ENCODE peak calls at places on chromosomes 3 and 15, in five cellular contexts. O is SK-N-SH, G is K562, I is HEK293T, W is GM12878. U is an unnamed sample.

GRCh38 chr3:51637144-51637940 is 33.7 kb upstream of the TEX264 start:
- DNase-seq in W (no peak), G (no peak), I (no peak), O (no peak), U (no peak)

GRCh38 chr3:12300137-12300536 is 11.3 kb downstream of the PPARG start:
- DNase-seq in O (no peak), W (no peak), G (no peak), I (no peak), U (no peak)

GRCh38 chr15:69751575-69751974 is 299.0 kb downstream of the RPLP1 start:
- DNase-seq in O (no peak), G (no peak), I (no peak), W (peak), U (no peak)

GRCh38 chr3:155190686-155191085 is 102.8 kb downstream of the STRIT1 start:
- DNase-seq in G (no peak), I (no peak), O (no peak), W (no peak), U (no peak)

GRCh38 chr3:192884831-192885356 is 32.8 kb downstream of the MB21D2 start:
- DNase-seq in O (peak), W (no peak), I (no peak), G (no peak), U (no peak)

GRCh38 chr3:143328459-143328858 is 208.9 kb downstream of the CHST2 start:
- DNase-seq in W (no peak), G (peak), O (no peak), I (no peak), U (no peak)

GRCh38 chr3:32371466-32372212 is 20.0 kb upstream of the CMTM7 start:
- DNase-seq in I (no peak), W (no peak), O (no peak), G (no peak), U (no peak)

GRCh38 chr3:156826896-156827882 is 1.0 kb downstream of the LEKR1 start:
- DNase-seq in I (no peak), O (no peak), W (no peak), G (no peak), U (no peak)

GRCh38 chr3:26596325-26596724 is 26.2 kb upstream of the LRRC3B start:
- DNase-seq in G (no peak), O (no peak), I (no peak), W (no peak), U (no peak)

GRCh38 chr3:8749316-8749715 is 15.7 kb downstream of the CAV3 start:
- DNase-seq in W (no peak), O (no peak), I (no peak), G (no peak), U (no peak)

GRCh38 chr3:46516521-46516920 is 18.7 kb downstream of the RTP3 start:
- DNase-seq in G (no peak), I (no peak), O (no peak), W (no peak), U (no peak)

GRCh38 chr3:31671976-31672375 is 139.3 kb downstream of the STT3B start:
- DNase-seq in G (no peak), O (no peak), W (no peak), I (no peak), U (no peak)

GRCh38 chr3:58746758-58747157 is 80.2 kb upstream of the FAM3D start:
- DNase-seq in I (no peak), W (no peak), O (no peak), G (no peak), U (no peak)

GRCh38 chr15:99440551-99441426 is 125.0 kb upstream of the MEF2A start:
- DNase-seq in I (no peak), G (peak), O (peak), W (no peak), U (no peak)

GRCh38 chr3:180678231-180678630 is 1.1 kb downstream of the CCDC39 start:
- DNase-seq in G (no peak), O (no peak), I (no peak), W (no peak), U (no peak)

GRCh38 chr3:37779289-37780152 is 82.2 kb upstream of the CTDSPL start:
- DNase-seq in I (peak), G (peak), O (peak), W (no peak), U (peak)

GRCh38 chr3:108296239-108296638 is at the start of gene HHLA2:
- DNase-seq in W (no peak), O (no peak), G (no peak), I (no peak), U (no peak)

GRCh38 chr3:112200317-112200666 is 67.2 kb upstream of the GCSAM start:
- DNase-seq in I (no peak), G (no peak), O (no peak), W (no peak), U (no peak)

GRCh38 chr15:32698773-32699390 is 18.9 kb upstream of the GREM1 start:
- DNase-seq in W (no peak), O (no peak), I (no peak), G (no peak), U (no peak)

GRCh38 chr3:37558580-37558979 is 303.1 kb upstream of the CTDSPL start:
- DNase-seq in W (no peak), G (no peak), I (no peak), O (no peak), U (no peak)

GRCh38 chr3:57582470-57583168 is 14.5 kb downstream of the ARF4 start:
- DNase-seq in W (no peak), I (peak), O (peak), G (no peak), U (no peak)

GRCh38 chr3:11567516-11568467 is 75.9 kb downstream of the VGLL4 start:
- DNase-seq in I (no peak), O (no peak), G (no peak), W (no peak), U (no peak)

GRCh38 chr3:127915937-127916480 is 977 bp downstream of the KBTBD12 start:
- DNase-seq in G (no peak), W (no peak), I (no peak), O (no peak), U (no peak)

GRCh38 chr15:93189562-93189961 is 100.6 kb upstream of the RGMA start:
- DNase-seq in W (no peak), G (no peak), I (no peak), O (peak), U (no peak)

GRCh38 chr3:197175503-197175902 is 122.9 kb downstream of the DLG1 start:
- DNase-seq in O (no peak), G (no peak), W (no peak), I (no peak), U (no peak)

GRCh38 chr3:196149922-196150321 is 61.3 kb downstream of the ZDHHC19 start:
- DNase-seq in G (no peak), O (no peak), W (peak), I (no peak), U (no peak)
- TF ChIP-seq FOXM1 in G (no peak), O (no peak), W (no peak), I (no peak), U (no peak)

GRCh38 chr3:190306026-190306425 is 16.2 kb downstream of the CLDN1 start:
- DNase-seq in G (no peak), W (no peak), I (no peak), O (no peak), U (no peak)
- TF ChIP-seq FOXM1 in G (no peak), W (no peak), I (no peak), O (no peak), U (no peak)

DNA sequence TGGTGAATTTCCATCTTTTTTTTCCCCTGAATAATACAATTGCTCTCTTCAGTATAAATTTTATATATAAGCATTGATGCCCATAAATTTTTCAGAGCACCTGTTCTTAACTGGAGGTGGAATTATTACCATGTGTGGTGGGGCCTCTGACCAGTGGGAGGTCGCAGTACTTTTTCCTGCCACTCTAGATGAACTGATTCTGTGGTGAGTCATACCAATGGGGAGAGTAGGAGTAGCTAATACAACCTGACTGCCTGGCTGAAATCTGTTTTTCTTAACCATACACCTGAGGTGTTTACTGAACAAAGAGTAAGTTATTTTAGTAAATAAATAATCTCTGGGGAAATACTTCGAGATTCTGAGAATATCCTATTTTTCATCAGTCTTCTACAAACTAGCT is 67.2 kb downstream of the UNC13C start:
- DNase-seq in W (no peak), G (no peak), I (no peak), O (no peak), U (no peak)
- TF ChIP-seq FOXM1 in W (no peak), G (no peak), I (no peak), O (no peak), U (no peak)

DNA sequence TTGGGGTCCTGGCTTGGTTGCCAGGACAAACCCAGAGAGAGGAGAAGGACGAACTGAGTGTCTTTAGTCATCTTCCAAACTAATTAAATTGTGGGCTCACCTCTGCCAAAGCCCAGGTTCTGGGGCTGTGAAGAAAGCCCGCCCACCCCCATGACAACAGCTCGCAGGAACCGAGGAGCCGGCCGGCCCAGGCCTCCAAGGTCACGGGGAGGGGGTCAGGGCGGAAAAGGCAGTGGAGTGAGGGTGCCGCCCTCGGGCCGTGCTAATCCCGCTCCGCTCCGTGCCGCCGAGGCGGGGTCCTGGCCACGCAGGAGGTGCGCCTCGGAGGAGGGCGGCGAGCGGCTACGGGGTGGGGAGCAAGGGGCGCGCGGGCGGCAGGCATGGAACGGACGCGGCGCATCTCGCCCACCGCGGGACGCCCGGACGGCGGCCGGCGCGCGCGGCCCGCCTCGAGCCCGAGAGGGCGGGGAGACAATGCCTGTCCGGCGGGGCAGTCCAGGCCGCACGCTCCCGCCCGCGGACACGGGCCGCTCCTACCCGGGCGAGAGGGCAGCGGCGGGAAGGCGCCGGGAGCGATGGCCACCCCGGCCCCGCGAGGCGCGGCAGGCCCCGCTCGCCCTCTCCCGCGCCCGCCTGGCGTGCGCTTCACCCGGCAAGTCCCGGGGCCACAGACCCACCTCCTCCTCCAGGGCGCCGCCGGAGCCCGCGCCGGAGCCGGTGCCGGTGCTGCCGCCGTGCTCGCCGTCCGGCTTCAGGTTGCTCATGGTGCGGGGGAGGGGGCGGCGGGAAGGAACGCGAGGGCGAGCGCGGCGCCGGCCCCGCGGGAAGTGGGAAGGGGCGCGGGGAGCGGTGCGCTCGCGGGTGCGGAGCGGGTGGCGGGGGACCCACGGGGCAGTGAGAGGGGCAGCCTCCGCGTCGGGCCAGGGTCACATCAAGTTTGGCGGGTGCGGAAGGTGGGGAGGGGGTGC is 549 bp downstream of the RBPMS2 start:
- DNase-seq in G (no peak), O (peak), W (no peak), I (peak), U (no peak)
- TF ChIP-seq FOXM1 in G (no peak), O (no peak), W (no peak), I (no peak), U (no peak)

GRCh38 chr3:178001670-178002101 is 534.5 kb upstream of the KCNMB2 start:
- DNase-seq in O (no peak), W (no peak), I (no peak), G (no peak), U (no peak)
- TF ChIP-seq FOXM1 in O (no peak), W (no peak), I (no peak), G (no peak), U (no peak)

GRCh38 chr3:137300703-137301102 is 342.9 kb downstream of the IL20RB start:
- DNase-seq in G (no peak), I (no peak), W (peak), O (no peak), U (no peak)

DNA sequence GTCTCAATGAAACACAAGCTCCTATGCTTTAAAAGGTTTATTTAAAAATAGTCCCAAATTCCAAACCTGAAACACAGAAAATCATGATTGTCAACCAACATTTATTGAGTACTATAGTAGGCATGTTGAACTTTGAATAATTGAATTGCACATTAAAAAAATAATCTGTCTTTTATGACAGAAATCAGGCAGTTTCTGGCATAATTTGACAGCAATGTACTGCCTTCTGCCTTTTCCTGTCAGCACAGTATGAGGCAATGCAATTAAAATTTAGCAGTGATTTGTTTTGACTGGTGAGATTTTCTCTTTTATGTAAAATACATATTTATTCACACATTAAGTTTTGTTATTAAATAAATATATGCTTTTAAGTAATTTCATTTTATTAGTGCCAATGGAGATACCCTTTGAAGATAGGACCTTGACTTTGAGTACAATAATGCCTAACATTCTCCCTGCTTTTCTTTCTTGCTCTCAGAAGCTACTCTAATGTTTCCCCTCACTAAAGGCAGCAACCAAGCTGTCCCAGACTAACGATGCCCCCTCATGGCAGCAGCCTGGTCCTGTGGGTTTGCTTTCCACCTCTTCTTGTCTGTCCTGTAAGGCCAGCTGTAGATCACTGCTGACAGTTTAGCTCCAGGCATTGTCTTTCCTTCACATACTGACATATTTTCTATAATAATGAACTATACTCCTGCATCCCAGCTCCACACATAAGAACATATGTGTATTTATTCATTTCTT is 346.7 kb downstream of the IL20RB start:
- DNase-seq in G (peak), I (no peak), O (no peak), W (no peak), U (no peak)
- TF ChIP-seq FOXM1 in G (no peak), I (no peak), O (no peak), W (no peak), U (no peak)

GRCh38 chr15:88018865-88019626 is 237.5 kb downstream of the NTRK3 start:
- DNase-seq in O (no peak), I (no peak), W (no peak), G (no peak), U (no peak)
- TF ChIP-seq FOXM1 in O (no peak), I (no peak), W (no peak), G (no peak), U (no peak)

DNA sequence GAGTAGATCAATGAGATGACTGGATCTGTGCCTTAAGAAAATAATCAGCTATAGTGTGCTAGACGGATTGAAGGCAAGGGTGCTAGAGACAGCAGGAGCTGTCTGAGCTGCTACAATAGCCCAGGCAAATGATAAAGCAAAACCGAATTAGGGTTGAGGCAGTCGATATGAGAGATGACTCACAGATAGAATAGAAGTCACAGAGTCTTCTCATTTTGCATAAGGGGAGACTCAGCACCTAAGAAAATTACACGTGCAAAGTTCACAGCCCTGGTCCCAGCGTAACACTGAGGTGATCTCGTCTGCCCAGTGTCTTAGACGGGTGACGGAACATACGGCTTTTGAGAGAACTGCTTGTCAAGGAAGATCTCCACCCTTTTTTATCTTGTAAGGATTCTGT is 11.6 kb downstream of the LPP start:
- DNase-seq in W (no peak), O (no peak), G (no peak), I (no peak), U (no peak)
- TF ChIP-seq FOXM1 in W (no peak), O (no peak), G (no peak), I (no peak), U (no peak)

DNA sequence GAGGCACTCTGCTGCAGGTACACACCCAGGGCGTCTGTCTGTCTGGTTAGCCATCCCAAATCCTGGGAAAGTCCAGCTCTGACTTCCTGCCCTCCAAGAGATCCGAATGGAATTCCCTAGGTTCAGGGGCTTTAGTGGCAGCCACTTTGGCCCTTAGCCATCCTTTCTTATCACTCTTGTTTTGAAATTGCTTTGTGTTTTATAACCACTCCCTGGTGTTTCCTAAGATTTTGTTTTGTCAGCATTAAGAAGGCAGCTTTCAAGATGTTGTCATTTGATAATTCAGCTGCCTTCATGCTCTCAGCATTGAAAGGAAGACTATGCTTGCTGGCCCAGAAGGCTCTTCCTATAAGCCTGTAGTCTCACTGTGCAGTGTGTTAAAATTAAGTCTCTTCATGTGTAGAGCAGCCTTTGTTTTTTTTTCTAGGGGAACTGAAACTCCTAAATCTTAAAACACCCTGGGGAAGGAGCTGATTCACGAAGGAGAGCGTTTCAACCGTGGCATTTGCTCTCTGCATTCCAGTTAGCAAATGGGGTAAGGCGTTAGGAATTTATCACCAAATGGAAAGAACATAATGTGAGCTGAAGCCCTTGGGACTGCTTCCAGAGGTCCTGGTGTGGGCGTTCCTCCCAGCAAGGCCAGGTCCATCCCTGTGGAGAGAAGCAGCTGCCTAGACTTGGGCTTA is 14.2 kb upstream of the CLEC3B start:
- DNase-seq in I (no peak), W (no peak), G (no peak), O (no peak), U (no peak)
- TF ChIP-seq FOXM1 in I (no peak), W (no peak), G (no peak), O (no peak), U (no peak)

U was measured in HepG2.